ENCODE peak calls at places on chromosomes 6 and 20, in four cellular contexts. A, V, G and C are unnamed samples.

GRCh38 chr20:56995635-56996075 is 270.8 kb downstream of the BMP7 start:
- DNase-seq in A (peak), V (no peak), G (no peak), C (no peak)

GRCh38 chr6:54111341-54111740 is at the start of gene MLIP:
- DNase-seq in A (no peak), V (no peak), G (no peak), C (no peak)

GRCh38 chr6:31805939-31806469 is 762 bp downstream of the LSM2 start:
- DNase-seq in A (no peak), V (no peak), G (no peak), C (no peak)

GRCh38 chr6:123380257-123380656 is 256.5 kb downstream of the TRDN start:
- DNase-seq in A (peak), V (no peak), G (no peak), C (no peak)

GRCh38 chr20:483791-484644 is 21.7 kb upstream of the TBC1D20 start:
- DNase-seq in A (no peak), V (peak), G (no peak), C (peak)

GRCh38 chr6:44487002-44487401 is 99.5 kb downstream of the CDC5L start:
- DNase-seq in A (no peak), V (no peak), G (no peak), C (no peak)

GRCh38 chr6:105611606-105612005 is 208.7 kb upstream of the PREP start:
- DNase-seq in A (no peak), V (no peak), G (no peak), C (no peak)

GRCh38 chr20:458766-459165 is 3.6 kb downstream of the TBC1D20 start:
- DNase-seq in A (no peak), V (no peak), G (no peak), C (no peak)

GRCh38 chr6:154653853-154654252 is 79.4 kb upstream of the SCAF8 start:
- DNase-seq in A (peak), V (no peak), G (no peak), C (no peak)

GRCh38 chr6:57324538-57324937 is 7.1 kb downstream of the PRIM2 start:
- DNase-seq in A (peak), V (no peak), G (no peak), C (no peak)

GRCh38 chr6:98832282-98833100 is 1.9 kb upstream of the POU3F2 start:
- DNase-seq in A (peak), V (no peak), G (peak), C (peak)

GRCh38 chr6:166567107-166567506 is 19.4 kb downstream of the RAMACL start:
- DNase-seq in A (peak), V (no peak), G (peak), C (no peak)

GRCh38 chr6:79373246-79373645 is 138.8 kb upstream of the HMGN3 start:
- DNase-seq in A (no peak), V (no peak), G (no peak), C (no peak)

GRCh38 chr6:140571139-140571538 is 1196.7 kb upstream of the CITED2 start:
- DNase-seq in A (no peak), V (no peak), G (no peak), C (no peak)

GRCh38 chr20:32563311-32564272 is 21.5 kb downstream of the NOL4L start:
- DNase-seq in A (no peak), V (no peak), G (no peak), C (no peak)

GRCh38 chr6:4727671-4728435 is 48.4 kb upstream of the CDYL start:
- DNase-seq in A (peak), V (no peak), G (no peak), C (no peak)

GRCh38 chr6:79868098-79868722 is 79.1 kb downstream of the ELOVL4 start:
- DNase-seq in A (peak), V (no peak), G (peak), C (no peak)

GRCh38 chr20:54221383-54221782 is 13.5 kb downstream of the PFDN4 start:
- DNase-seq in A (no peak), V (no peak), G (no peak), C (no peak)

GRCh38 chr6:144899161-144899560 is 614.0 kb downstream of the UTRN start:
- DNase-seq in A (peak), V (no peak), G (peak), C (no peak)

GRCh38 chr6:151493495-151494234 is at the start of gene CCDC170:
- DNase-seq in A (no peak), V (peak), G (no peak), C (peak)

GRCh38 chr6:97465877-97466710 is 183.1 kb upstream of the MMS22L start:
- DNase-seq in A (no peak), V (no peak), G (no peak), C (no peak)

GRCh38 chr20:62900052-62900691 is 26.1 kb downstream of the DIDO1 start:
- DNase-seq in A (peak), V (peak), G (peak), C (peak)

GRCh38 chr20:32534661-32535240 is 50.4 kb downstream of the NOL4L start:
- DNase-seq in A (no peak), V (no peak), G (no peak), C (no peak)

GRCh38 chr6:69378326-69378725 is 418.5 kb downstream of the LMBRD1 start:
- DNase-seq in A (no peak), V (no peak), G (no peak), C (no peak)

GRCh38 chr20:50814438-50815161 is 19.7 kb downstream of the BCAS4 start:
- DNase-seq in A (no peak), V (no peak), G (no peak), C (no peak)

GRCh38 chr20:50820515-50821256 is 25.8 kb downstream of the BCAS4 start:
- DNase-seq in A (no peak), V (no peak), G (no peak), C (no peak)

GRCh38 chr20:50819344-50819743 is 24.5 kb downstream of the BCAS4 start:
- DNase-seq in A (no peak), V (no peak), G (no peak), C (no peak)

GRCh38 chr20:50815162-50815989 is 20.5 kb downstream of the BCAS4 start:
- DNase-seq in A (peak), V (no peak), G (peak), C (no peak)

DNA sequence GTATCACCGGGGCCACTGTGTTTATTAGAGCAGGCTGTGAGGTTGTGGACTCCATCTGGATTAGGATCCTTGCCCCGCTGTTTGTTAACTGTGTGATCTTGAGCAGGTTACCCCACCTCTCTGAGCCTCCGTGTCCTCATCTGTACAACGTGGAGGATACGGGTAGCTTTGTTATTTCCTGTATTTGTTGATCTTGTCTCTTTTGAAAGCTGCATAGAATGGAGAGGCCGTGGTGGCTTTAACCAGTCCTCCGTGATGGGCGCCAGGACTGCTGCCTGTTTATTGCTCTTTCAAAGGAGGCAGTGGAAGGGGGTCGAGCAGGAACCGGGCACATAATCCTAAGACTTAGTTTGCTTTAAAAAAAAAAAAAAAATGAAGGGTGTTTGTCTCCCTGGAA is 22.9 kb downstream of the BCAS4 start:
- DNase-seq in A (no peak), V (no peak), G (no peak), C (no peak)
- H3K27ac ChIP-seq in A (no peak), V (no peak), G (no peak), C (no peak)

GRCh38 chr6:12314751-12315150 is 24.6 kb downstream of the EDN1 start:
- DNase-seq in A (no peak), V (no peak), G (no peak), C (no peak)
- H3K27ac ChIP-seq in A (peak), V (no peak), G (no peak), C (peak)

GRCh38 chr6:33770833-33771341 is 18.0 kb downstream of the LEMD2 start:
- DNase-seq in A (no peak), V (no peak), G (no peak), C (no peak)
- H3K27ac ChIP-seq in A (no peak), V (peak), G (peak), C (peak)

GRCh38 chr20:50337521-50338466 is 147.2 kb downstream of the CEBPB start:
- DNase-seq in A (no peak), V (no peak), G (no peak), C (no peak)

GRCh38 chr20:50336631-50337030 is 146.0 kb downstream of the CEBPB start:
- DNase-seq in A (no peak), V (no peak), G (no peak), C (no peak)

GRCh38 chr20:50339196-50339901 is 148.7 kb downstream of the CEBPB start:
- DNase-seq in A (no peak), V (no peak), G (no peak), C (no peak)

GRCh38 chr20:50340586-50340985 is 150.0 kb downstream of the CEBPB start:
- DNase-seq in A (no peak), V (no peak), G (no peak), C (no peak)

GRCh38 chr20:50338479-50339195 is 148.0 kb downstream of the CEBPB start:
- DNase-seq in A (no peak), V (no peak), G (no peak), C (no peak)
- H3K27ac ChIP-seq in A (no peak), V (peak), G (peak), C (no peak)

GRCh38 chr20:58239216-58239615 is 10.8 kb upstream of the ANKRD60 start:
- DNase-seq in A (no peak), V (no peak), G (no peak), C (no peak)

GRCh38 chr20:58238490-58238889 is 10.0 kb upstream of the ANKRD60 start:
- DNase-seq in A (no peak), V (no peak), G (no peak), C (no peak)

GRCh38 chr20:58236612-58237317 is 8.3 kb upstream of the ANKRD60 start:
- DNase-seq in A (peak), V (peak), G (no peak), C (peak)

GRCh38 chr20:58235010-58235409 is 6.6 kb upstream of the ANKRD60 start:
- DNase-seq in A (no peak), V (no peak), G (no peak), C (no peak)

DNA sequence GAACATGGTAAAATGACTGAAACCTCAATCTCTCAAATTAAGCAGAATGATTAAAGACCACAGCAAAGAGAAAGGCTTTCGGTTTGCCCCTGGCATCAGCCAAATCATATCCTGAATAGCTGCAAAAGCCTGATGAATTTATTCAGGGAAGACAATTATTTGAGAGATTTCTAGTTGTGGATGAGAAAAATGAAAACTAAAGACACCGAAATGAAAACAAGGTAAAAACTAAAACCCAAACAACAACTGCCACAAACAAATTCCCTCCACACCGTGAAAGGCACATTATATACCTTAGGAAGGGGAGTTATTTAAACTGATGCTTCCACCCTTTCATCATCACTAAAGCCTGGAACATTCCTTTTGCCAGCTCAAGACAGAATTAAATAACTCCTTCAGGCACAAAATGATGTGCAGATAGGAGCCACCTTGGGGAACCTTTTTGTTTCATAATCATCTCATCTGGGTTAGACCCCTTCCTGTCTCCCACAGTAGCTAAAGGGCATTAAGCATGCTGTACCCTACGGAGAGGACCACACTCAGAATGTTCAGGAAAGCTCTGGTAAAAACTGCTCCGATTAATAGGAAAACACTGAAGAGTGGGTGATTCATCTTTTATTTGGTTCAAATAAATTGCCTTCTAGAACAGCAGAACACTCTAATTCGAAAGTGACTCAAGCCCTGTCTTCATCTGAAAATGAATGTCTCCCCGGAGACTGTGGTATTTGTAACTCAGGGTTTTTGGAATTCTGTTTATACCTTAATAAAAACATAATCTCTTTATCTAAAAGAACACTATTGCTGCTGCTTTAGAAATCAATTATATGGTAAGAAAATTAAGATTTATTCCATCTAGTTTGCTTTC is 9.1 kb upstream of the ANKRD60 start:
- DNase-seq in A (peak), V (no peak), G (no peak), C (no peak)
- H3K27ac ChIP-seq in A (peak), V (no peak), G (peak), C (no peak)

DNA sequence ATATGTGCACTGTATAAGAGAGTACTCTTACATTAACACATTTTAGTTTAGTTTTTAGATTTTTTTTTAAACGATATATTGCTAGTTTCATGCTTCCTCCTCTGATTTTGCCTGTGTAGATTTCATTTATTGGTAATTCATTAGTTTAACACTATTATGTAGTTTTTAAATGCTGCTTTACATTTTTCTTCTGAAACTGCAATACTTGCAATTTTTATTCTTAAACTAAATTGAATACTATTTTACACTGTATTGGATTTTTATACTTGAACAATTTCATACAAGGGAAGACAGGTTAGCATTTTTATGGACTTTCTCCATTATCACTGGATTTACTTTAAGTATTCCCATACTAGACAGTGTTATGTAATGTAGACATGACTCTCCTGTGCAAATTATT is 12.2 kb downstream of the RBM24 start:
- DNase-seq in A (no peak), V (no peak), G (no peak), C (no peak)
- H3K27ac ChIP-seq in A (no peak), V (peak), G (no peak), C (no peak)

GRCh38 chr6:157143885-157144795 is 179.2 kb downstream of the TMEM242 start:
- DNase-seq in A (no peak), V (no peak), G (no peak), C (no peak)
- H3K27ac ChIP-seq in A (no peak), V (peak), G (peak), C (no peak)